ENCODE peak calls at places on chromosomes 11 and 22, in six cellular contexts. J is posterior cingulate gyrus, T is EL, L is IMR-90, A is heart right ventricle, D is AG09309. M is an unnamed sample.

GRCh38 chr11:121389651-121390050 is 62.5 kb upstream of the SORL1 start:
- DNase-seq in J (peak), T (no peak), L (no peak), A (peak), D (no peak), M (no peak)

GRCh38 chr11:88487646-88488045 is 150.1 kb upstream of the CTSC start:
- DNase-seq in J (no peak), T (no peak), L (no peak), A (no peak), D (no peak), M (no peak)

GRCh38 chr11:126669416-126669815 is 313.9 kb downstream of the ST3GAL4 start:
- DNase-seq in J (no peak), T (peak), L (peak), A (no peak), D (peak), M (no peak)

GRCh38 chr11:14905104-14906033 is 13.3 kb upstream of the CYP2R1 start:
- DNase-seq in J (peak), T (peak), L (peak), A (peak), D (no peak), M (peak)

GRCh38 chr11:1728931-1729691 is 21.3 kb downstream of the IFITM10 start:
- DNase-seq in J (no peak), T (no peak), L (no peak), A (no peak), D (no peak), M (no peak)

GRCh38 chr11:94525933-94526332 is 13.7 kb downstream of the C11orf97 start:
- DNase-seq in J (peak), T (peak), L (peak), A (peak), D (no peak), M (peak)

GRCh38 chr11:109425554-109425953 is 3.6 kb downstream of the C11orf87 start:
- DNase-seq in J (no peak), T (peak), L (no peak), A (no peak), D (no peak), M (no peak)

GRCh38 chr11:44304091-44305084 is 5.6 kb downstream of the ALX4 start:
- DNase-seq in J (no peak), T (no peak), L (no peak), A (no peak), D (no peak), M (no peak)

GRCh38 chr11:56331861-56332491 is 13.9 kb upstream of the OR8K1 start:
- DNase-seq in J (no peak), T (no peak), L (no peak), A (peak), D (no peak), M (no peak)

GRCh38 chr11:17743808-17744119 is 9.2 kb downstream of the KCNC1 start:
- DNase-seq in J (no peak), T (peak), L (peak), A (no peak), D (no peak), M (no peak)

GRCh38 chr11:130209944-130210854 is 50.6 kb downstream of the ST14 start:
- DNase-seq in J (no peak), T (no peak), L (no peak), A (no peak), D (no peak), M (no peak)

GRCh38 chr11:36196476-36197099 is 92.6 kb downstream of the COMMD9 start:
- DNase-seq in J (no peak), T (no peak), L (peak), A (no peak), D (no peak), M (no peak)

GRCh38 chr11:134763030-134763388 is 351.0 kb upstream of the B3GAT1 start:
- DNase-seq in J (no peak), T (no peak), L (no peak), A (no peak), D (no peak), M (no peak)

GRCh38 chr22:43848366-43849171 is 13.7 kb downstream of the SULT4A1 start:
- DNase-seq in J (no peak), T (no peak), L (peak), A (no peak), D (no peak), M (no peak)

GRCh38 chr11:57983211-57983610 is 40.5 kb upstream of the OR9Q1 start:
- DNase-seq in J (no peak), T (no peak), L (no peak), A (no peak), D (no peak), M (no peak)

M was measured in KG1.